ENCODE peak calls at places on chromosomes 2 and 18, in five cellular contexts. C is breast epithelium, U is heart left ventricle, F is A549, P is IMR-90. M is an unnamed sample.
A peak's percentile ranks its signal among the peaks of the same experiment; 100 is the strongest.

GRCh38 chr2:217856871-217857270 is 145.9 kb downstream of the TNS1 start:
- DNase-seq in C (no peak), U (peak; percentile 30), F (no peak), P (no peak), M (no peak)

GRCh38 chr2:54416938-54417337 is 39.2 kb upstream of the SPTBN1 start:
- DNase-seq in P (no peak), C (no peak), U (no peak), F (no peak), M (no peak)

GRCh38 chr2:215933141-215933540 is 80.2 kb downstream of the MREG start:
- DNase-seq in F (no peak), P (no peak), U (no peak), C (no peak), M (no peak)

GRCh38 chr2:132424526-132425121 is 8.0 kb downstream of the GPR39 start:
- DNase-seq in C (no peak), U (no peak), F (no peak), P (peak; percentile 72), M (no peak)

GRCh38 chr2:64652231-64653173 is 1.2 kb downstream of the SERTAD2 start:
- DNase-seq in P (peak; percentile 60), F (peak; percentile 54), C (no peak), U (no peak), M (peak; percentile 60)

GRCh38 chr2:143730155-143730949 is 601.1 kb downstream of the ARHGAP15 start:
- DNase-seq in C (no peak), P (peak; percentile 22), F (peak; percentile 27), U (no peak), M (no peak)

GRCh38 chr2:181376999-181377398 is 80.2 kb upstream of the ITGA4 start:
- DNase-seq in C (no peak), P (no peak), U (no peak), F (no peak), M (no peak)

GRCh38 chr2:12723741-12724463 is 7.2 kb downstream of the TRIB2 start:
- DNase-seq in U (no peak), F (no peak), C (no peak), P (no peak), M (no peak)

GRCh38 chr2:101030866-101031554 is 28.9 kb downstream of the RPL31 start:
- DNase-seq in P (no peak), F (no peak), U (peak; percentile 32), C (no peak), M (no peak)

GRCh38 chr2:98242006-98242405 is 104.2 kb upstream of the CNGA3 start:
- DNase-seq in F (no peak), P (no peak), C (no peak), U (no peak), M (no peak)

GRCh38 chr2:219946529-219946928 is 319.1 kb downstream of the SLC4A3 start:
- DNase-seq in U (no peak), C (no peak), F (no peak), P (no peak), M (no peak)

GRCh38 chr2:215901796-215902195 is 111.6 kb downstream of the MREG start:
- DNase-seq in P (no peak), C (no peak), U (no peak), F (no peak), M (no peak)

GRCh38 chr2:40004336-40004735 is 225.3 kb upstream of the THUMPD2 start:
- DNase-seq in P (peak; percentile 85), C (no peak), F (no peak), U (no peak), M (no peak)

GRCh38 chr2:215215637-215216036 is 77.2 kb upstream of the ABCA12 start:
- DNase-seq in C (no peak), P (no peak), F (no peak), U (no peak), M (no peak)

GRCh38 chr2:54114936-54115283 is 505 bp upstream of the ACYP2 start:
- DNase-seq in P (no peak), C (no peak), U (no peak), F (no peak), M (no peak)

GRCh38 chr2:43950383-43951008 is 45.3 kb downstream of the LRPPRC start:
- DNase-seq in F (peak; percentile 69), C (no peak), U (no peak), P (peak; percentile 51), M (peak; percentile 17)

GRCh38 chr18:69240275-69240674 is 160.4 kb upstream of the DOK6 start:
- DNase-seq in C (no peak), U (no peak), F (no peak), P (no peak), M (no peak)

GRCh38 chr2:36358317-36358659 is 2.7 kb downstream of the CRIM1 start:
- DNase-seq in P (peak; percentile 55), U (no peak), F (no peak), C (no peak), M (no peak)

GRCh38 chr2:36357506-36358316 is 2.1 kb downstream of the CRIM1 start:
- DNase-seq in U (peak; percentile 46), P (peak; percentile 85), F (peak; percentile 89), C (no peak), M (peak; percentile 64)

GRCh38 chr2:36360063-36360462 is 4.5 kb downstream of the CRIM1 start:
- DNase-seq in C (no peak), P (no peak), U (no peak), F (no peak), M (no peak)

GRCh38 chr2:36360834-36361233 is 5.3 kb downstream of the CRIM1 start:
- DNase-seq in C (no peak), U (no peak), P (no peak), F (no peak), M (no peak)

DNA sequence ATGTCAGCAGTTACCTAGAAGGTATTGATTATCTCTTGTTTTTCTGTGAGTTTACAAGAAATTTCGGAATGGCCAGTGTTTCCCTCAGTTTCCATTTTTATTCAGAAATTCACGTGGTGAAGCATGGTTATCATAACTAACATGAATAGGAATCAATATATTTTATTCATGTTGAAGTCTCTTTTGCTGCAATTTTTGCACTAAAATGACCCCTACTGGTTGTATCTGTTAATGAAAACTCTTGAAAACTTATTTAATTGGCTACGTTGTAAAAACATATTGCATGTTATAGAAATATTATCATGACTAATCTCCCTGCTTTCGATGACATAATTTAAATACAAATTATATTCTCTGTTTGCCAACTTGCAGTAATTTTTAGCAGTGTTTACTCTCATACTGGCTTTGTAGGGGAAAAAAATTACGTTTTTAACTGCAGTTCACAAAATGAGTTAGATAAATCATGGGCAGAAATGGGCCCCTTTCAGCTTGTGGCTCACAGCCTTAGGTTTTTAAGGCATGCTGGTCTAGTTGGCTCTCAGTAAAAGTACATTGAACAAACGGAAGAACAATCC is 3.5 kb downstream of the CRIM1 start:
- DNase-seq in C (no peak), F (no peak), P (peak; percentile 48), U (no peak), M (no peak)
- H3K27ac ChIP-seq in C (peak overlapping the region; percentile 98), F (peak overlapping the region; percentile 93), P (peak overlapping the region; percentile 56), U (no peak overlapping the region), M (no peak overlapping the region)

DNA sequence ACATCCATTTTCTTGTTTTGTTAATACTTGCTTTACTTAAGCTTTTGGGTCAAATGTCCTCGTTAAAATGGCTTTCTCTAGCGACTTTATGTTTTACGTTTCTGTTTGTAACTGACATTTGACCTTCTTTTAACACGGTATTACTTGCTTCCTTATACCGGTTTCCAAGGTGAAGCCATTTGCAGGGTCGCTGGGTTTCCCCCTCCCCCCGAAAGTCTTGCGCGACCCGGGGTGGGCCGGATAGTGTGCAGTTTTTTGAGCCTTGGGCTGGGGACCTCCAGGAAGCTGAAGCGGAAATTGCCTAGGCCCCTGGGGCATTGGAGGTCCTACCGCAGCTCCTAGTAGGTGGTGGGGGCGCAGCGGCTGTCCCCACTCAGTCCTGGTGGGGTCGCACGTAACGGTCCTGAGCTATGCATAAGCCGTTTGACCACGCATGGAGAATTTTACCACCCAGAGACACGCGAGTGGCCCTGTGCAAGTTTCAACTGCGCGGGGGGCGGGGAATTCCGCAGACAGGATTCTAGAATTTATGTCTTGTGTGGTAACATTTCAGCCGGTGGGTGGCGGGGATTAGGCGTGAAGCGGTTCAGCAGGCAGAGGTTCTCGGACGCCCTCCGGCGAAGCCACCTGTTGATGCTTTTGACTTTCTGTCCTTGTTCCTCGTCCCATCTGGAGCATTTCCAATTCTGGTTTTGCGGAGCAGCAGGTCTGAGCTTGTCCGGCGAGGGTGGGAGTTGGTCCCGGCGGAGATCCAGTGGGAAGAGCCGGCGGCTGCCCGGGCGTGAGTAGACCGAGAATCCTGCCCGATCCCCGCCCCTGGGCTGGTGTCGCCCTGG is 2.4 kb downstream of the CFLAR start:
- DNase-seq in C (peak; percentile 91), U (peak; percentile 92), P (peak; percentile 78), F (peak; percentile 91), M (peak; percentile 93)
- TF ChIP-seq POLR2A in C (no peak), U (peak; percentile 71), P (no peak), F (peak; percentile 33), M (peak; percentile 87)

GRCh38 chr2:120662046-120662445 is 73.6 kb upstream of the GLI2 start:
- DNase-seq in U (no peak), C (no peak), F (no peak), P (no peak), M (no peak)
- H3K27ac ChIP-seq in U (no peak overlapping the region), C (peak overlapping the region; percentile 19), F (no peak overlapping the region), P (no peak overlapping the region), M (no peak overlapping the region)

GRCh38 chr2:70140978-70141753 is 49.7 kb downstream of the C2orf42 start:
- DNase-seq in C (peak; percentile 80), F (peak; percentile 77), P (peak; percentile 53), U (no peak), M (peak; percentile 55)

GRCh38 chr2:70144443-70145167 is 46.2 kb downstream of the C2orf42 start:
- DNase-seq in F (no peak), U (no peak), P (no peak), C (no peak), M (no peak)

GRCh38 chr2:70142590-70143313 is 48.1 kb downstream of the C2orf42 start:
- DNase-seq in F (peak; percentile 100), P (peak; percentile 99), C (peak; percentile 100), U (peak; percentile 99), M (peak; percentile 100)

GRCh38 chr2:70143314-70144150 is 47.3 kb downstream of the C2orf42 start:
- DNase-seq in F (peak; percentile 81), P (peak; percentile 52), U (peak; percentile 55), C (peak; percentile 65), M (peak; percentile 73)

GRCh38 chr2:70141754-70142589 is 48.8 kb downstream of the C2orf42 start:
- DNase-seq in P (peak; percentile 38), U (no peak), C (peak; percentile 78), F (peak; percentile 84), M (peak; percentile 80)
- TF ChIP-seq POLR2A in P (peak; percentile 38), U (peak; percentile 95), C (peak; percentile 79), F (peak; percentile 57), M (peak; percentile 90)

GRCh38 chr2:31286961-31287550 is 53.1 kb downstream of the EHD3 start:
- DNase-seq in C (no peak), P (no peak), U (no peak), F (no peak), M (no peak)

GRCh38 chr2:31284107-31284506 is 50.2 kb downstream of the EHD3 start:
- DNase-seq in P (no peak), C (no peak), F (no peak), U (no peak), M (no peak)

GRCh38 chr2:31286230-31286629 is 52.3 kb downstream of the EHD3 start:
- DNase-seq in P (no peak), F (no peak), C (no peak), U (no peak), M (no peak)

GRCh38 chr2:31282634-31283033 is 48.7 kb downstream of the EHD3 start:
- DNase-seq in U (no peak), P (no peak), C (no peak), F (no peak), M (no peak)

DNA sequence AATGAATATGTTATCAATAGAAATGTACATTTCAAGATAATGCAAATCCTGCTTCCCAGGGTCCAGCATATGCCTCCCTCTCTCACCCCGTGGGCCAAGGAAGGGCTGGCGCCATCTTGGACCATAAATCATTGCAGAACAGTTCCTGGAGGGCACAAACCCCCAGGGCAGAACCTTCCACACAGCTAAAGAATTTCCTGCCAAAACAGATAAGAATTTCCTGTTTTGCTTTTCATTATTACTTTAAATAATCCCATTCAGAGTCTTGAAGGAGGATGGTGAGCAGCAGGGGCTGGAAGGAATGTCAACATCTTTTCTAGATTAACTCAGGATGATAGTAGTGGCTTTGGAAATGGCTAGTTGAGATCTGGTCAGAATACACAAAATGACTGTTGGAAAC is 53.7 kb downstream of the EHD3 start:
- DNase-seq in P (peak; percentile 37), C (no peak), U (no peak), F (no peak), M (no peak)
- H3K27ac ChIP-seq in P (peak overlapping the region; percentile 47), C (peak overlapping the region; percentile 68), U (no peak overlapping the region), F (no peak overlapping the region), M (no peak overlapping the region)

M was measured in adrenal gland.